ENCODE peak calls at places on chromosomes 16 and 17, in six cellular contexts. One of them, this sample, is unnamed.

GRCh38 chr17:75637143-75637538 is 3.9 kb downstream of the SMIM5 start:
- DNase-seq in glomerular endothelial cell: no peak
- DNase-seq in NCI-H1105 treated with DMSO at 0.1 percent for 48 hours: no peak
- DNase-seq in naive B cell: no peak
- DNase-seq in T-cell: no peak
- DNase-seq in bronchial epithelial cell: no peak
- DNase-seq in this sample: no peak

GRCh38 chr17:7417056-7417655 is 3.0 kb upstream of the SPEM1 start:
- DNase-seq in glomerular endothelial cell: no peak
- DNase-seq in NCI-H1105 treated with DMSO at 0.1 percent for 48 hours: no peak
- DNase-seq in naive B cell: no peak
- DNase-seq in T-cell: no peak
- DNase-seq in bronchial epithelial cell: no peak
- DNase-seq in this sample: no peak

GRCh38 chr17:16419074-16419928 is 3.9 kb downstream of the TRPV2 start:
- DNase-seq in glomerular endothelial cell: no peak
- DNase-seq in NCI-H1105 treated with DMSO at 0.1 percent for 48 hours: no peak
- DNase-seq in naive B cell: no peak
- DNase-seq in T-cell: no peak
- DNase-seq in bronchial epithelial cell: peak
- DNase-seq in this sample: no peak

GRCh38 chr16:72073831-72074230 is 10.8 kb downstream of the HPR start:
- DNase-seq in glomerular endothelial cell: no peak
- DNase-seq in NCI-H1105 treated with DMSO at 0.1 percent for 48 hours: no peak
- DNase-seq in naive B cell: no peak
- DNase-seq in T-cell: no peak
- DNase-seq in bronchial epithelial cell: no peak
- DNase-seq in this sample: no peak

GRCh38 chr16:30054959-30055553 is 10.5 kb upstream of the ALDOA start:
- DNase-seq in glomerular endothelial cell: no peak
- DNase-seq in NCI-H1105 treated with DMSO at 0.1 percent for 48 hours: no peak
- DNase-seq in naive B cell: no peak
- DNase-seq in T-cell: peak
- DNase-seq in bronchial epithelial cell: peak
- DNase-seq in this sample: no peak

GRCh38 chr16:88706965-88707871 is 915 bp downstream of the CTU2 start:
- DNase-seq in glomerular endothelial cell: no peak
- DNase-seq in NCI-H1105 treated with DMSO at 0.1 percent for 48 hours: no peak
- DNase-seq in naive B cell: no peak
- DNase-seq in T-cell: no peak
- DNase-seq in bronchial epithelial cell: no peak
- DNase-seq in this sample: no peak

GRCh38 chr16:72036098-72036497 is 18.2 kb upstream of the HP start:
- DNase-seq in glomerular endothelial cell: no peak
- DNase-seq in NCI-H1105 treated with DMSO at 0.1 percent for 48 hours: no peak
- DNase-seq in naive B cell: no peak
- DNase-seq in T-cell: no peak
- DNase-seq in bronchial epithelial cell: no peak
- DNase-seq in this sample: no peak

GRCh38 chr17:75843577-75844529 is at the start of gene UNC13D:
- DNase-seq in glomerular endothelial cell: no peak
- DNase-seq in NCI-H1105 treated with DMSO at 0.1 percent for 48 hours: no peak
- DNase-seq in naive B cell: peak
- DNase-seq in T-cell: peak
- DNase-seq in bronchial epithelial cell: no peak
- DNase-seq in this sample: no peak

GRCh38 chr17:62760059-62760887 is 47.8 kb downstream of the MARCHF10 start:
- DNase-seq in glomerular endothelial cell: peak
- DNase-seq in NCI-H1105 treated with DMSO at 0.1 percent for 48 hours: no peak
- DNase-seq in naive B cell: no peak
- DNase-seq in T-cell: no peak
- DNase-seq in bronchial epithelial cell: peak
- DNase-seq in this sample: no peak

This sample was measured in Panc1.